ENCODE peak calls at places on chromosomes 3 and 15, in seven cellular contexts. One of them, this sample, is unnamed. For H3K4me1 and H3K27me3, the result is how much of the 10 kb centered on the place peaks cover.

GRCh38 chr3:42600958-42601675 is 631 bp downstream of the NKTR start:
- DNase-seq in naive thymus-derived CD4-positive, alpha-beta T cell: no peak
- DNase-seq in stomach: peak
- DNase-seq in RWPE2: peak
- DNase-seq in hepatocyte: peak
- DNase-seq in right atrium auricular region: peak
- DNase-seq in ovary: peak
- DNase-seq in this sample: peak

GRCh38 chr3:191094057-191094456 is 105.0 kb upstream of the OSTN start:
- DNase-seq in naive thymus-derived CD4-positive, alpha-beta T cell: no peak
- DNase-seq in stomach: no peak
- DNase-seq in RWPE2: no peak
- DNase-seq in hepatocyte: no peak
- DNase-seq in right atrium auricular region: no peak
- DNase-seq in ovary: no peak
- DNase-seq in this sample: no peak

GRCh38 chr15:74420193-74420905 is 13.4 kb downstream of the SEMA7A start:
- DNase-seq in naive thymus-derived CD4-positive, alpha-beta T cell: no peak
- DNase-seq in stomach: no peak
- DNase-seq in RWPE2: no peak
- DNase-seq in hepatocyte: no peak
- DNase-seq in right atrium auricular region: no peak
- DNase-seq in ovary: no peak
- DNase-seq in this sample: no peak

GRCh38 chr3:50299929-50300680 is 900 bp upstream of the HYAL3 start:
- DNase-seq in naive thymus-derived CD4-positive, alpha-beta T cell: no peak
- DNase-seq in stomach: no peak
- DNase-seq in RWPE2: no peak
- DNase-seq in hepatocyte: no peak
- DNase-seq in right atrium auricular region: no peak
- DNase-seq in ovary: no peak
- DNase-seq in this sample: peak

GRCh38 chr15:73244333-73244732 is 124.4 kb downstream of the HCN4 start:
- DNase-seq in naive thymus-derived CD4-positive, alpha-beta T cell: no peak
- DNase-seq in stomach: no peak
- DNase-seq in RWPE2: no peak
- DNase-seq in hepatocyte: peak
- DNase-seq in right atrium auricular region: no peak
- DNase-seq in ovary: no peak
- DNase-seq in this sample: peak

GRCh38 chr3:55780913-55781312 is 293.8 kb upstream of the WNT5A start:
- DNase-seq in naive thymus-derived CD4-positive, alpha-beta T cell: no peak
- DNase-seq in stomach: no peak
- DNase-seq in RWPE2: no peak
- DNase-seq in hepatocyte: no peak
- DNase-seq in right atrium auricular region: no peak
- DNase-seq in ovary: no peak
- DNase-seq in this sample: no peak

GRCh38 chr3:14640157-14640562 is 11.4 kb upstream of the CCDC174 start:
- DNase-seq in naive thymus-derived CD4-positive, alpha-beta T cell: no peak
- DNase-seq in stomach: no peak
- DNase-seq in RWPE2: no peak
- DNase-seq in hepatocyte: no peak
- DNase-seq in right atrium auricular region: no peak
- DNase-seq in ovary: no peak
- DNase-seq in this sample: no peak

GRCh38 chr15:83164409-83165404 is 42.9 kb downstream of the HDGFL3 start:
- DNase-seq in naive thymus-derived CD4-positive, alpha-beta T cell: no peak
- DNase-seq in stomach: no peak
- DNase-seq in RWPE2: no peak
- DNase-seq in hepatocyte: no peak
- DNase-seq in right atrium auricular region: no peak
- DNase-seq in ovary: no peak
- DNase-seq in this sample: no peak

GRCh38 chr15:59437777-59438574 is at the start of gene FAM81A:
- DNase-seq in naive thymus-derived CD4-positive, alpha-beta T cell: peak
- DNase-seq in stomach: peak
- DNase-seq in RWPE2: peak
- DNase-seq in hepatocyte: peak
- DNase-seq in right atrium auricular region: peak
- DNase-seq in ovary: peak
- DNase-seq in this sample: peak

GRCh38 chr3:129119365-129120100 is 2.1 kb downstream of the RAB43 start:
- DNase-seq in naive thymus-derived CD4-positive, alpha-beta T cell: no peak
- DNase-seq in stomach: peak
- DNase-seq in RWPE2: no peak
- DNase-seq in hepatocyte: peak
- DNase-seq in right atrium auricular region: no peak
- DNase-seq in ovary: peak
- DNase-seq in this sample: peak

GRCh38 chr3:129118745-129119144 is 2.9 kb downstream of the RAB43 start:
- DNase-seq in naive thymus-derived CD4-positive, alpha-beta T cell: no peak
- DNase-seq in stomach: no peak
- DNase-seq in RWPE2: no peak
- DNase-seq in hepatocyte: no peak
- DNase-seq in right atrium auricular region: no peak
- DNase-seq in ovary: no peak
- DNase-seq in this sample: no peak

GRCh38 chr3:129121016-129121791 is 400 bp downstream of the RAB43 start:
- DNase-seq in naive thymus-derived CD4-positive, alpha-beta T cell: no peak
- DNase-seq in stomach: peak
- DNase-seq in RWPE2: no peak
- DNase-seq in hepatocyte: peak
- DNase-seq in right atrium auricular region: peak
- DNase-seq in ovary: no peak
- DNase-seq in this sample: peak

GRCh38 chr3:129121792-129122696 is at the start of gene RAB43:
- DNase-seq in naive thymus-derived CD4-positive, alpha-beta T cell: peak
- DNase-seq in stomach: peak
- DNase-seq in RWPE2: peak
- DNase-seq in hepatocyte: peak
- DNase-seq in right atrium auricular region: peak
- DNase-seq in ovary: peak
- DNase-seq in this sample: peak

DNA sequence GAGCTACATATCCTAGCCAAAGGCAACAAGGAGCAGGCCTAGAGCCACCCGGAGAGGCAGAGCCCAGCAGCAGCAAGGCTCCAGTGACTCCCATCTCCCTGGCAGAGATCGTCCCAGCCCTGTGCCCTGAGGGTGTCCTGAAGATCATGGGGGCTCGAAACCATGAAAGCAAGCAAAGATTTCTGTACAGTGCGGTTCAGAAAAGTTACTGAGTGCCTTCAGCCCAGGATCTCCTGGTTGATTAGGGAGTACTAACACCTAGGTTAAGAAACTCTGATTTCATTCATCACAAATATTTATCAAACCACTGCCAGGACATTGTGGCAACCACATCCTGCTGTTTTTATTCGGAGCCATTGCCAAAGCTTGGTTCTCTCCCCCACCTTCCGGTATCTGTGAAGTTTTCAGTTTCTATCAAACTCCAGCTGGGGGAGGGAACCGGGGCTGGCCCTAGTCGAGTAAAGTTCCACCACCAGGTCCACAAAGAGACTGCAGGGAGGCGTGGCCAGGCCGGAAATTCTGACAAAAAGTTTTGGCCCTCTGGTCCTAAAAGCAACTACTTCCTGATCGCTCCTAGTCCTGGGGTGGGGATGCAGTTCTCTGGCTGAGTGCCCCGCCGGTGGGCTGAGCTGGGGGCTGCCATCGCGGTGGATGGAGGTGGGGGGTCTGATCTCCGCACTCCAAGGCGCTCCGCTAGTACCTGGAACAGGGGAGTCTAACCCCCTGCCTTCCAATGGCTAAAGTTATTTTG is 1.2 kb downstream of the RAB43 start:
- DNase-seq in naive thymus-derived CD4-positive, alpha-beta T cell: peak
- DNase-seq in stomach: peak
- DNase-seq in RWPE2: peak
- DNase-seq in hepatocyte: peak
- DNase-seq in right atrium auricular region: peak
- DNase-seq in ovary: peak
- DNase-seq in this sample: peak
- H3K4me1 ChIP-seq in naive thymus-derived CD4-positive, alpha-beta T cell: under half
- H3K4me1 ChIP-seq in stomach: half or more
- H3K4me1 ChIP-seq in RWPE2: under half
- H3K4me1 ChIP-seq in hepatocyte: under half
- H3K4me1 ChIP-seq in right atrium auricular region: under half
- H3K4me1 ChIP-seq in ovary: under half
- H3K4me1 ChIP-seq in this sample: under half

GRCh38 chr3:194984026-194984425 is 286.9 kb downstream of the XXYLT1 start:
- DNase-seq in naive thymus-derived CD4-positive, alpha-beta T cell: no peak
- DNase-seq in stomach: no peak
- DNase-seq in RWPE2: no peak
- DNase-seq in hepatocyte: no peak
- DNase-seq in right atrium auricular region: peak
- DNase-seq in ovary: no peak
- DNase-seq in this sample: no peak

GRCh38 chr3:194983620-194984019 is 287.3 kb downstream of the XXYLT1 start:
- DNase-seq in naive thymus-derived CD4-positive, alpha-beta T cell: no peak
- DNase-seq in stomach: no peak
- DNase-seq in RWPE2: no peak
- DNase-seq in hepatocyte: no peak
- DNase-seq in right atrium auricular region: peak
- DNase-seq in ovary: no peak
- DNase-seq in this sample: no peak

GRCh38 chr3:194985031-194985578 is 285.9 kb downstream of the XXYLT1 start:
- DNase-seq in naive thymus-derived CD4-positive, alpha-beta T cell: no peak
- DNase-seq in stomach: peak
- DNase-seq in RWPE2: no peak
- DNase-seq in hepatocyte: peak
- DNase-seq in right atrium auricular region: peak
- DNase-seq in ovary: peak
- DNase-seq in this sample: peak

GRCh38 chr3:194983121-194983520 is 287.8 kb downstream of the XXYLT1 start:
- DNase-seq in naive thymus-derived CD4-positive, alpha-beta T cell: no peak
- DNase-seq in stomach: no peak
- DNase-seq in RWPE2: no peak
- DNase-seq in hepatocyte: no peak
- DNase-seq in right atrium auricular region: peak
- DNase-seq in ovary: no peak
- DNase-seq in this sample: no peak

GRCh38 chr3:194984624-194985023 is 286.3 kb downstream of the XXYLT1 start:
- DNase-seq in naive thymus-derived CD4-positive, alpha-beta T cell: no peak
- DNase-seq in stomach: no peak
- DNase-seq in RWPE2: no peak
- DNase-seq in hepatocyte: peak
- DNase-seq in right atrium auricular region: no peak
- DNase-seq in ovary: no peak
- DNase-seq in this sample: peak
- H3K4me3 ChIP-seq in naive thymus-derived CD4-positive, alpha-beta T cell: no peak
- H3K4me3 ChIP-seq in stomach: peak
- H3K4me3 ChIP-seq in RWPE2: no peak
- H3K4me3 ChIP-seq in hepatocyte: no peak
- H3K4me3 ChIP-seq in right atrium auricular region: peak
- H3K4me3 ChIP-seq in ovary: no peak
- H3K4me3 ChIP-seq in this sample: peak

GRCh38 chr3:43858052-43858701 is 167.4 kb downstream of the ABHD5 start:
- DNase-seq in naive thymus-derived CD4-positive, alpha-beta T cell: no peak
- DNase-seq in stomach: no peak
- DNase-seq in RWPE2: no peak
- DNase-seq in hepatocyte: no peak
- DNase-seq in right atrium auricular region: no peak
- DNase-seq in ovary: no peak
- DNase-seq in this sample: no peak
- H3K27me3 ChIP-seq in naive thymus-derived CD4-positive, alpha-beta T cell: under half
- H3K27me3 ChIP-seq in stomach: half or more
- H3K27me3 ChIP-seq in RWPE2: under half
- H3K27me3 ChIP-seq in hepatocyte: under half
- H3K27me3 ChIP-seq in right atrium auricular region: under half
- H3K27me3 ChIP-seq in ovary: under half
- H3K27me3 ChIP-seq in this sample: under half

DNA sequence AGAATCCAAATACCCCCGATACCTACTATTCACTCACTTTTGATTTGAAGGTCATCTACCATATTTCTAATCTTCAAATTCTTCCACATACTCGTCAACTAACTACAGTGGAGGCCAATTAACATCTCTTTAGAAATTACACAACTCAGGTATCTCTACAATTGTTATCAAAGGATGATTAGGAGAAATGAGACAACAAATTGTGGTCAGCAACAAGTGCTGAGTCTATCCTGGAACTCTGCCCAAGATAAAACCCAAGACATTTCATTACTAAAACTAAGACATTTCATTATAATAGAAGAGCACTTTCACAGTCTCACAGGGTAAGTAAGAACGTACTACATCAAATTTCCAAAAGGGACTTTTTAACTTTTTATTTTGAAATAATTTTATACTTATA is 100.0 kb downstream of the TBC1D5 start:
- DNase-seq in naive thymus-derived CD4-positive, alpha-beta T cell: no peak
- DNase-seq in stomach: no peak
- DNase-seq in RWPE2: no peak
- DNase-seq in hepatocyte: no peak
- DNase-seq in right atrium auricular region: no peak
- DNase-seq in ovary: no peak
- DNase-seq in this sample: no peak
- H3K4me1 ChIP-seq in naive thymus-derived CD4-positive, alpha-beta T cell: under half
- H3K4me1 ChIP-seq in stomach: under half
- H3K4me1 ChIP-seq in RWPE2: under half
- H3K4me1 ChIP-seq in hepatocyte: under half
- H3K4me1 ChIP-seq in right atrium auricular region: under half
- H3K4me1 ChIP-seq in ovary: under half
- H3K4me1 ChIP-seq in this sample: under half

DNA sequence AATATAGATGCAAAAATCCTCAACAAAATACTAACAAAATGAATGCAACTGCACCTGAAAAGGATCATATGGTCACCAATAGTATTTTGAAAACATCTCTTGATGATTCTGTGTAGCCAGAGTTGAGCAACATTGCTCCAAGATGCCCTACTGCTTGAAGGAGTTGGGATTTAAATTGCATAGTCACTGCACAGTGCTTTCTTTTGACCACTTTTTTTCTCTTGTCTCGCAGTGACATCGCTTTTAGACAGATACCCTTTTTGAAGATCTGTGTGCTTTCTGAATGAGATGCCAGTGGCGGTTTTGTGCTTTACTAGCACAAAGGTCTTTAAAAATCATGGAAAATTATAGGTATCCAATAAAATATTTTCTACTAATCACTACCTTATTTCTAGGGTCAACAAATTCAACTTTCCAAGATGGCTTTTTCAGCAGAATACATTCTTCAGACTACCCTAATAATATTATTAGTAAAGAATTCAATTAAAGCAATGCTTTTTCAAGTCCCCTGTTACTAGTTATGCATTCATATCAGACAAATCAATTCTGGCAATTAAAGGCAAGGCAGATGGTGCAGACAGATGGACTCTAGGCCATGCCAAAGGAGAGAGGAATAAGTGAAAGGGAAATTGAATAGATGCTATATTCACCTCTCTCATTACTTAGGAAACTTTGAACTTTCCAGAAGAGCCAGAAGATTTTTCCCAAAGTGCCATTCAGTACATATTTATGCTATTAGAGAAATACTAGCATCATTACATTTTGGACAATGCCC is 487.5 kb upstream of the RASGRP1 start:
- DNase-seq in naive thymus-derived CD4-positive, alpha-beta T cell: no peak
- DNase-seq in stomach: no peak
- DNase-seq in RWPE2: no peak
- DNase-seq in hepatocyte: no peak
- DNase-seq in right atrium auricular region: no peak
- DNase-seq in ovary: no peak
- DNase-seq in this sample: no peak
- H3K4me3 ChIP-seq in naive thymus-derived CD4-positive, alpha-beta T cell: no peak
- H3K4me3 ChIP-seq in stomach: no peak
- H3K4me3 ChIP-seq in RWPE2: no peak
- H3K4me3 ChIP-seq in hepatocyte: no peak
- H3K4me3 ChIP-seq in right atrium auricular region: no peak
- H3K4me3 ChIP-seq in ovary: no peak
- H3K4me3 ChIP-seq in this sample: no peak